ENCODE peak calls at places on chromosomes 3 and 15, in six cellular contexts. G is small intestine; N is RWPE1; L is activated T-cell treated with anti-CD3 and anti-CD28 coated beads, Interleukin-2, amount 50 U/mL, for 1 hour; Y is mesothelial cell of epicardium; C is HT1080. W is an unnamed sample.
A peak's percentile ranks its signal among the peaks of the same experiment; 100 is the strongest.

GRCh38 chr3:123816673-123817207 is 67.4 kb downstream of the MYLK start:
- DNase-seq in G (no peak), Y (no peak), L (no peak), N (no peak), C (peak; percentile 93), W (no peak)

GRCh38 chr3:150736903-150737832 is 25.8 kb downstream of the SIAH2 start:
- DNase-seq in L (no peak), N (no peak), G (peak; percentile 94), C (no peak), Y (no peak), W (no peak)

GRCh38 chr15:78617131-78617915 is 3.5 kb downstream of the CHRNA3 start:
- DNase-seq in G (no peak), Y (no peak), L (no peak), C (no peak), N (peak; percentile 26), W (no peak)

GRCh38 chr3:184568918-184569829 is 7.6 kb downstream of the EPHB3 start:
- DNase-seq in C (peak; percentile 81), N (peak; percentile 76), Y (peak; percentile 88), G (no peak), L (peak; percentile 35), W (no peak)

GRCh38 chr15:45704329-45705249 is 69.8 kb downstream of the SQOR start:
- DNase-seq in Y (peak; percentile 48), N (no peak), L (peak; percentile 28), C (no peak), G (peak; percentile 38), W (no peak)

GRCh38 chr15:96353931-96354730 is 23.6 kb downstream of the NR2F2 start:
- DNase-seq in Y (peak; percentile 60), C (no peak), N (no peak), L (no peak), G (no peak), W (no peak)

GRCh38 chr3:123272547-123272946 is 70.8 kb downstream of the SEC22A start:
- DNase-seq in C (peak; percentile 71), L (no peak), N (no peak), G (no peak), Y (no peak), W (no peak)

GRCh38 chr3:29065211-29065785 is 215.6 kb upstream of the RBMS3 start:
- DNase-seq in C (peak; percentile 100), Y (peak; percentile 50), L (no peak), N (peak; percentile 78), G (no peak), W (no peak)

GRCh38 chr3:127135241-127136023 is 57.5 kb upstream of the PRR23E start:
- DNase-seq in L (no peak), N (no peak), Y (peak; percentile 55), G (no peak), C (no peak), W (no peak)